ENCODE peak calls at places on chromosome 21, in eight cellular contexts. U is RPMI8226, I is H4, K is SJSA1, W is HEK293T, M is SK-N-SH, C is NCI-H1436 treated with DMSO at 0.1 percent for 48 hours, Q is neural progenitor cell. O is an unnamed sample.

GRCh38 chr21:39364949-39365348 is 16.1 kb upstream of the HMGN1 start:
- DNase-seq in U (no peak), I (no peak), K (no peak), W (no peak), M (no peak), C (no peak), Q (no peak), O (no peak)

GRCh38 chr21:38649120-38649519 is 150.8 kb upstream of the ERG start:
- DNase-seq in U (no peak), I (no peak), K (no peak), W (no peak), M (no peak), C (no peak), Q (no peak), O (no peak)

GRCh38 chr21:37821791-37822450 is 94.3 kb downstream of the KCNJ6 start:
- DNase-seq in U (no peak), I (no peak), K (no peak), W (no peak), M (no peak), C (no peak), Q (no peak), O (no peak)

GRCh38 chr21:45532826-45533730 is 9.2 kb downstream of the SLC19A1 start:
- DNase-seq in U (no peak), I (no peak), K (no peak), W (no peak), M (no peak), C (no peak), Q (no peak), O (no peak)

GRCh38 chr21:41164981-41165650 is 2.8 kb upstream of the BACE2 start:
- DNase-seq in U (no peak), I (peak), K (no peak), W (no peak), M (no peak), C (no peak), Q (no peak), O (peak)

GRCh38 chr21:41593051-41593783 is 85.3 kb upstream of the TMPRSS2 start:
- DNase-seq in U (no peak), I (no peak), K (no peak), W (no peak), M (no peak), C (no peak), Q (no peak), O (no peak)

GRCh38 chr21:35428927-35429326 is 379.8 kb upstream of the RUNX1 start:
- DNase-seq in U (no peak), I (no peak), K (no peak), W (no peak), M (no peak), C (no peak), Q (no peak), O (no peak)

GRCh38 chr21:32311621-32312020 is 13.0 kb downstream of the MRAP start:
- DNase-seq in U (no peak), I (no peak), K (no peak), W (no peak), M (no peak), C (no peak), Q (no peak), O (no peak)